ENCODE peak calls at places on chromosomes 2 and 18, in four cellular contexts. F is BJ, C is choroid plexus epithelial cell, I is bronchial epithelial cell. S is an unnamed sample.

GRCh38 chr2:180722551-180723239 is 257.7 kb upstream of the UBE2E3 start:
- DNase-seq in F (peak; percentile 37), I (peak; percentile 41), C (peak; percentile 57), S (no peak)

GRCh38 chr18:46001074-46001473 is 33.9 kb upstream of the EPG5 start:
- DNase-seq in C (no peak), F (no peak), I (no peak), S (no peak)

GRCh38 chr2:231883468-231883881 is 42.7 kb downstream of the NPPC start:
- DNase-seq in F (no peak), C (no peak), I (no peak), S (no peak)

GRCh38 chr2:159272166-159272565 is 14.3 kb downstream of the WDSUB1 start:
- DNase-seq in F (no peak), C (no peak), I (peak; percentile 6), S (no peak)

GRCh38 chr18:79825913-79826312 is 28.2 kb downstream of the KCNG2 start:
- DNase-seq in F (no peak), I (no peak), C (no peak), S (no peak)

GRCh38 chr2:124983595-124983994 is 958.5 kb downstream of the CNTNAP5 start:
- DNase-seq in C (no peak), F (peak; percentile 62), I (peak; percentile 68), S (no peak)

GRCh38 chr2:54839526-54840255 is 116.2 kb downstream of the EML6 start:
- DNase-seq in F (no peak), I (no peak), C (no peak), S (no peak)

GRCh38 chr18:59516356-59517155 is 157.5 kb upstream of the LMAN1 start:
- DNase-seq in C (peak; percentile 88), F (no peak), I (peak; percentile 60), S (peak; percentile 87)

GRCh38 chr2:239876948-239877289 is 148.2 kb downstream of the NDUFA10 start:
- DNase-seq in I (no peak), F (no peak), C (no peak), S (no peak)

GRCh38 chr2:129730979-129731378 is 248.5 kb upstream of the RAB6C start:
- DNase-seq in C (no peak), I (no peak), F (no peak), S (no peak)

GRCh38 chr2:95266781-95267430 is 7.3 kb upstream of the PROM2 start:
- DNase-seq in F (no peak), I (no peak), C (no peak), S (no peak)

GRCh38 chr18:14927701-14928100 is 179.7 kb downstream of the ANKRD30B start:
- DNase-seq in F (no peak), I (no peak), C (no peak), S (no peak)
- H3K4me3 ChIP-seq in F (no peak overlapping the region), I (no peak overlapping the region), C (no peak overlapping the region), S (no peak overlapping the region)

GRCh38 chr2:110815938-110816337 is 83.6 kb downstream of the ACOXL start:
- DNase-seq in C (no peak), F (no peak), I (no peak), S (no peak)

GRCh38 chr2:110819711-110820110 is 87.3 kb downstream of the ACOXL start:
- DNase-seq in C (no peak), F (no peak), I (no peak), S (no peak)

GRCh38 chr2:110820128-110820527 is 87.8 kb downstream of the ACOXL start:
- DNase-seq in I (no peak), C (no peak), F (no peak), S (no peak)

GRCh38 chr2:110816404-110817365 is 84.3 kb downstream of the ACOXL start:
- DNase-seq in F (no peak), C (peak; percentile 4), I (peak; percentile 75), S (no peak)

GRCh38 chr2:110818767-110819481 is 86.6 kb downstream of the ACOXL start:
- DNase-seq in I (no peak), C (peak; percentile 32), F (no peak), S (no peak)
- TF ChIP-seq CTCF in I (no peak), C (peak; percentile 47), F (peak; percentile 9), S (peak; percentile 36)

GRCh38 chr2:49813208-49813607 is 658.9 kb upstream of the FSHR start:
- DNase-seq in I (no peak), F (no peak), C (no peak), S (no peak)

GRCh38 chr2:49811502-49811901 is 657.2 kb upstream of the FSHR start:
- DNase-seq in C (no peak), F (no peak), I (no peak), S (no peak)

GRCh38 chr2:49807689-49808088 is 653.4 kb upstream of the FSHR start:
- DNase-seq in F (no peak), I (no peak), C (no peak), S (no peak)

DNA sequence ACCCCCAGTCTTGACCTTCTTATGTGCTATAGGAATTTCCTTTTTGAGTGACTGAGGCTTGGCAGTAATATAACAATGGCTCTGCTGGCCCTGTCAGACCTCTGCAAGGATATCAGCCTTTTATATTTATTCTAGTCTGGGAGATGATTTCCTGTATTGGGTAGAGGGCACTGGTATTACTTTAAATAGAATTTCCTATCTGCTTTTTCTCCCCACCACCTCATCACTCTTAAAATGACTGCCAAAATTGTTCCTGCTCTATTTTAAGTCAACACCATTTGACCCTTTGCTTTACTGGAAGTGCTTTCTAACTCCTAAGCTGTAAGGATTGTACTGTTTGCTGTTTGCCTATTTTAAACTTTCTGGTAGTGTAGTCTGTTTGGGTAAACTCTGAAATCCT is 658.4 kb upstream of the FSHR start:
- DNase-seq in I (no peak), F (no peak), C (no peak), S (no peak)
- H3K4me3 ChIP-seq in I (no peak overlapping the region), F (no peak overlapping the region), C (no peak overlapping the region), S (no peak overlapping the region)

GRCh38 chr18:7488571-7488970 is 78.5 kb upstream of the PTPRM start:
- DNase-seq in C (no peak), F (no peak), I (peak; percentile 5), S (no peak)
- TF ChIP-seq CTCF in C (no peak), F (no peak), I (no peak), S (no peak)

GRCh38 chr2:175404839-175405238 is 223.3 kb upstream of the ATP5MC3 start:
- DNase-seq in I (no peak), C (no peak), F (no peak), S (no peak)
- H3K4me3 ChIP-seq in I (no peak overlapping the region), C (no peak overlapping the region), F (no peak overlapping the region), S (no peak overlapping the region)

DNA sequence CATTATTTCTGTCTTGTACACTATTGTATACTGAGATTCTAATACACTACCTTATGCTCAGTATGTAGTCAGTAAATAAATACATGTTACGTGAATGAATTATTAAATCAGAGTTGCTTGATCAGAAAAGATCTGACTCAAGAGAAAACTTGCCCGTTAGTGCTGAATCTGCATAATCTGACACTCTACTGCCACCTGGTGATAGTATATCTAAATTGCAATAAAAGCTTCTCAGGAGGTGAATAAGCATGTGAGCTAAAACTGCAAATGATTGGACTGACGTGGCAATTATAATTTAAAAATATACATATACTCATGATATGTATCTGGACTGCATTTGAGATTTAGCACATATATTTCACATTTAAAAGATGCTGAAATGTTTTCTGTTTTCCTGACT is 70.4 kb downstream of the KIAA1328 start:
- DNase-seq in C (peak; percentile 58), F (no peak), I (peak; percentile 7), S (no peak)
- TF ChIP-seq CTCF in C (peak; percentile 36), F (peak; percentile 6), I (no peak), S (peak; percentile 28)